ENCODE peak calls at places on chromosome X, in seven cellular contexts. V is testis, F is left lung, J is tibial artery, S is mucosa of descending colon, M is heart right ventricle, Y is HCT116. H is an unnamed sample. For H3K36me3, the result is how much of the 10 kb centered on the place peaks cover.

GRCh38 chrX:15472523-15472922 is 20.6 kb downstream of the PIR start:
- DNase-seq in V (no peak), F (no peak), J (no peak), S (no peak), M (no peak), Y (no peak), H (no peak)

GRCh38 chrX:7088968-7089615 is 58.4 kb upstream of the STS start:
- DNase-seq in V (no peak), F (no peak), J (no peak), S (no peak), M (no peak), Y (no peak), H (peak)

GRCh38 chrX:40096395-40097091 is 1.2 kb downstream of the BCOR start:
- DNase-seq in V (peak), F (peak), J (peak), S (peak), M (peak), Y (no peak), H (peak)

GRCh38 chrX:110004210-110004609 is 1.3 kb downstream of the TMEM164 start:
- DNase-seq in V (no peak), F (peak), J (no peak), S (peak), M (peak), Y (no peak), H (peak)

GRCh38 chrX:24553016-24553415 is 87.9 kb downstream of the PDK3 start:
- DNase-seq in V (peak), F (no peak), J (no peak), S (no peak), M (no peak), Y (no peak), H (no peak)

GRCh38 chrX:9337056-9337455 is 127.8 kb upstream of the TBL1X start:
- DNase-seq in V (peak), F (no peak), J (no peak), S (peak), M (no peak), Y (no peak), H (no peak)

GRCh38 chrX:27380163-27380845 is 82.8 kb downstream of the PPP4R3C start:
- DNase-seq in V (no peak), F (no peak), J (no peak), S (no peak), M (no peak), Y (no peak), H (no peak)

GRCh38 chrX:1451251-1451675 is 1.4 kb downstream of the ASMTL start:
- DNase-seq in V (no peak), F (no peak), J (peak), S (peak), M (no peak), Y (no peak), H (no peak)

GRCh38 chrX:68060506-68061205 is 372.6 kb downstream of the OPHN1 start:
- DNase-seq in V (no peak), F (no peak), J (no peak), S (no peak), M (no peak), Y (no peak), H (no peak)

GRCh38 chrX:17007134-17007768 is 60.8 kb downstream of the REPS2 start:
- DNase-seq in V (no peak), F (no peak), J (no peak), S (peak), M (no peak), Y (no peak), H (peak)

GRCh38 chrX:153670748-153671588 is 2.6 kb downstream of the PNCK start:
- DNase-seq in V (no peak), F (no peak), J (no peak), S (no peak), M (no peak), Y (no peak), H (no peak)

GRCh38 chrX:45803383-45803921 is 602.8 kb upstream of the DIPK2B start:
- DNase-seq in V (no peak), F (no peak), J (no peak), S (no peak), M (no peak), Y (peak), H (no peak)

GRCh38 chrX:14032383-14032782 is 2.7 kb upstream of the GEMIN8 start:
- DNase-seq in V (peak), F (no peak), J (no peak), S (peak), M (no peak), Y (no peak), H (peak)

GRCh38 chrX:72498782-72499181 is 73.9 kb downstream of the HDAC8 start:
- DNase-seq in V (no peak), F (no peak), J (no peak), S (no peak), M (no peak), Y (no peak), H (no peak)

GRCh38 chrX:120023259-120023658 is 54.2 kb downstream of the RHOXF2B start:
- DNase-seq in V (no peak), F (no peak), J (no peak), S (no peak), M (no peak), Y (no peak), H (no peak)

GRCh38 chrX:119654112-119654531 is 38.8 kb downstream of the SEPTIN6 start:
- DNase-seq in V (peak), F (no peak), J (no peak), S (no peak), M (peak), Y (no peak), H (peak)

GRCh38 chrX:57587607-57588006 is 4.2 kb upstream of the ZXDB start:
- DNase-seq in V (no peak), F (no peak), J (no peak), S (no peak), M (no peak), Y (no peak), H (no peak)

GRCh38 chrX:107736781-107737531 is 38.6 kb downstream of the TSC22D3 start:
- DNase-seq in V (no peak), F (no peak), J (peak), S (no peak), M (peak), Y (no peak), H (no peak)

GRCh38 chrX:72352786-72353185 is 47.1 kb upstream of the CITED1 start:
- DNase-seq in V (no peak), F (no peak), J (no peak), S (no peak), M (no peak), Y (no peak), H (no peak)

GRCh38 chrX:102841706-102842003 is 95.4 kb upstream of the RAB40AL start:
- DNase-seq in V (no peak), F (no peak), J (no peak), S (no peak), M (no peak), Y (no peak), H (no peak)

GRCh38 chrX:102845020-102845419 is 92.1 kb upstream of the RAB40AL start:
- DNase-seq in V (no peak), F (no peak), J (no peak), S (no peak), M (no peak), Y (no peak), H (no peak)

GRCh38 chrX:102837843-102838242 is 99.2 kb upstream of the RAB40AL start:
- DNase-seq in V (no peak), F (no peak), J (no peak), S (no peak), M (no peak), Y (no peak), H (no peak)

GRCh38 chrX:102835504-102836146 is 101.4 kb upstream of the RAB40AL start:
- DNase-seq in V (peak), F (no peak), J (no peak), S (peak), M (no peak), Y (no peak), H (peak)

GRCh38 chrX:102840871-102841705 is 96.0 kb upstream of the RAB40AL start:
- DNase-seq in V (no peak), F (no peak), J (no peak), S (no peak), M (no peak), Y (no peak), H (peak)
- TF ChIP-seq CTCF in V (no peak), F (no peak), J (no peak), S (no peak), M (no peak), Y (peak), H (peak)

DNA sequence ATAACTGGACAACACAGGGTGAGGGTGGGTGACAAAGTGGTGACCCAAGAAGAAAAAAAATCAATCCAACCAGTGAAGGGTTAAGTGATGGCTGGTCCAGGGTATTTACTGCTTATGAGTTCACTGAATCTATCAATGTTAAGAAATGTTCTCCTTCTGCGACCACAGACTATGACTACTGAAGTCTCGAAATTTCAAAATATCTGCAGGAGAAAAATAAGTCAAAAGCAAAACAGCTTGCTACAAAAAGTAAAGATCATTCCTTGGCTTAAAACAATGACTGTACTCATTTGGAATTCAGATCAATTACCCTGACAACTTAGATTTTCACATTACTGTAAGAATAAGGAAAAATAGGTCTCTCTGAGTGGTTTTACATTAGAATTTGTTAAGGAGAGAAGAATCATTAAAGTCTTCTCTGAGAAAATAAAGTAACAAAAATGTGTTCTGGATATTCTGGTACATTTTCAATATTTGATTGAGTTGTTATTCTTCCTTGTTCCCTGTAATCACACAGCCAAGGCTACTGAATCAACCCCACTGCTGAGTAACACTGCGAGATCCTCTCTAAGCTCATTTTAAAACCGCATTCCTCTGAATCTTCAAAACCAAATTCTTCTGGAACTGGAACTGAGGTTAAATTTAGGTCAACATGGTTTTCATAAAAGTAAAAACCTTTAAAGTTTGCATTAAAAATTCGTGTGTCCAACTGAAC is 22.7 kb downstream of the SMPX start:
- DNase-seq in V (no peak), F (no peak), J (no peak), S (no peak), M (no peak), Y (no peak), H (no peak)
- H3K36me3 ChIP-seq in V (under half), F (under half), J (under half), S (under half), M (under half), Y (under half), H (under half)

DNA sequence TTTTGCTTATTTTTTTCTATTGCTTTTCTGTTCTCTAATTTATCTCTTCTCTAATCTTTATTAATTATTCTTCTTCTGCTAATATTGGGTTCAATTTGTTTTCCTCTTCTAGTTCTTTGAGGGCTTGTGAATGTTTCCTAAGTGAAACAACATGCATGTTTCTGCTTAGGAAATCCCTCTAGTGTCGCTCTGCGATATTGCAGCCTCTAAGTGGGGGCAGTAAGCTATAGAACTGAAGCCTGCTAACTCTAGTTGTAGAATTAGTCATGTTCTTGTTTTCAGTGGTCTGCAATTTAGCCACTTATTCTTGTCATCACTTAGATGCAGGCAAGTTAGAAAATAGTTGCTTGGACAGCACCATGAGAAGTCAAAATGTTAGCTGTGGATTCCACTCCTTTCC is 222.6 kb downstream of the SPIN4 start:
- DNase-seq in V (peak), F (no peak), J (no peak), S (peak), M (no peak), Y (peak), H (no peak)
- TF ChIP-seq CTCF in V (peak), F (peak), J (peak), S (no peak), M (peak), Y (peak), H (peak)

DNA sequence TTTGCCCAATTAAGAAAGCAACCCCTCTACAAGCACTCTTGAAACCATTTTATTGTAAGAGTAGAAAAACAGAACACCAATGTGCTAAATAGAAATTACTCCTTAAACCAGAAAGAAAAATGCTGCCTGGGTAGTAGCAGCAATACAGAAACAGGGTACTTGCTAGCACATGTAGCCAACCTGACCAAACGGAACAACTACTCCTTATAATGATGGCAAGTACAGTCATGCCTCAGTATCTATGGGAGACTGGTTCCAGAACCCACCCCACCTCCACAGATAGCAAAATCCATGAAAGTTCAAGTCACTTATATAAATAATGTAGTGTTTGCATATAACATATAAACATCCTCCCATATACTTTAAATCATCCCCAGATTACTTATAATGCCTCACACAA is 168.8 kb downstream of the ATRX start:
- DNase-seq in V (no peak), F (no peak), J (no peak), S (no peak), M (no peak), Y (no peak), H (no peak)
- H3K36me3 ChIP-seq in V (under half), F (under half), J (under half), S (under half), M (under half), Y (under half), H (under half)